ENCODE peak calls at places on chromosome 13, in nine cellular contexts. H is stimulated activated CD4-positive, alpha-beta T cell treated with anti-CD3 and anti-CD28 coated beads, Interleukin-1b, Interleukin-23, amount 100 ng/mL, for 1 hour; D is tibial nerve; T is T1000; C is NCI-H1105; S is naive thymus-derived CD4-positive, alpha-beta T cell; N is HTR-8/SVneo; R is activated naive CD8-positive, alpha-beta T cell treated with anti-CD3 and anti-CD28 coated beads, Interleukin-2, amount 50 U/mL, for 16 hours; V is T follicular helper cell. E is an unnamed sample.

GRCh38 chr13:41085961-41086360 is 24.7 kb downstream of the WBP4 start:
- DNase-seq in N (no peak), D (no peak), C (no peak), R (no peak), V (no peak), H (no peak), S (no peak), T (no peak), E (no peak)

GRCh38 chr13:77409412-77409811 is 82.5 kb upstream of the MYCBP2 start:
- DNase-seq in H (no peak), N (no peak), D (no peak), R (no peak), V (no peak), T (no peak), C (no peak), S (no peak), E (no peak)

GRCh38 chr13:112065867-112066623 is 904 bp upstream of the SOX1 start:
- DNase-seq in D (no peak), V (no peak), C (no peak), S (no peak), N (no peak), T (no peak), R (no peak), H (no peak), E (no peak)

GRCh38 chr13:40626566-40626965 is 39.9 kb downstream of the FOXO1 start:
- DNase-seq in D (no peak), N (no peak), C (no peak), V (no peak), S (no peak), H (no peak), R (no peak), T (no peak), E (no peak)

GRCh38 chr13:44648392-44649117 is 72.4 kb upstream of the TSC22D1 start:
- DNase-seq in T (no peak), H (no peak), N (no peak), S (no peak), D (no peak), R (no peak), V (no peak), C (no peak), E (no peak)

GRCh38 chr13:37899753-37900152 is 30.2 kb upstream of the TRPC4 start:
- DNase-seq in S (no peak), R (no peak), D (no peak), C (no peak), V (no peak), T (no peak), N (no peak), H (no peak), E (no peak)

GRCh38 chr13:46296920-46297319 is 85.2 kb downstream of the LRRC63 start:
- DNase-seq in T (no peak), V (no peak), S (no peak), H (no peak), D (peak; percentile 19), C (no peak), R (no peak), N (peak; percentile 5), E (no peak)

GRCh38 chr13:50650936-50651638 is 192.4 kb downstream of the DLEU7 start:
- DNase-seq in R (no peak), T (no peak), C (no peak), H (no peak), N (no peak), V (no peak), D (no peak), S (no peak), E (no peak)

GRCh38 chr13:80239571-80240255 is 101.2 kb downstream of the SPRY2 start:
- DNase-seq in N (no peak), H (no peak), T (no peak), V (no peak), S (no peak), D (no peak), R (no peak), C (no peak), E (no peak)

GRCh38 chr13:96984061-96984508 is 10.2 kb downstream of the OXGR1 start:
- DNase-seq in H (no peak), N (no peak), V (no peak), S (no peak), T (no peak), D (peak; percentile 20), C (no peak), R (no peak), E (no peak)

GRCh38 chr13:65260938-65261880 is 1968.9 kb downstream of the PCDH9 start:
- DNase-seq in V (no peak), S (no peak), H (no peak), C (no peak), T (no peak), R (no peak), D (no peak), N (no peak), E (no peak)

GRCh38 chr13:95438297-95438696 is 114.2 kb upstream of the CLDN10 start:
- DNase-seq in R (no peak), V (no peak), C (no peak), S (no peak), D (no peak), N (no peak), H (no peak), T (no peak), E (no peak)

GRCh38 chr13:59229401-59229800 is 934.3 kb downstream of the DIAPH3 start:
- DNase-seq in H (no peak), C (no peak), R (no peak), N (no peak), T (no peak), D (no peak), V (no peak), S (no peak), E (no peak)

GRCh38 chr13:59701261-59701660 is 462.5 kb downstream of the DIAPH3 start:
- DNase-seq in V (no peak), R (no peak), S (no peak), T (no peak), N (no peak), D (no peak), H (no peak), C (no peak), E (no peak)

GRCh38 chr13:27293051-27293691 is 22.5 kb downstream of the RASL11A start:
- DNase-seq in T (no peak), C (no peak), H (no peak), V (no peak), R (no peak), D (no peak), S (no peak), N (no peak), E (no peak)

GRCh38 chr13:97339019-97339988 is 94.7 kb upstream of the RAP2A start:
- DNase-seq in T (no peak), V (no peak), C (no peak), D (peak; percentile 36), H (no peak), S (no peak), N (no peak), R (no peak), E (no peak)

GRCh38 chr13:112889351-112890290 is 79.4 kb upstream of the MCF2L start:
- DNase-seq in V (no peak), R (no peak), H (no peak), D (no peak), T (no peak), S (no peak), N (no peak), C (no peak), E (no peak)

GRCh38 chr13:25372275-25373081 is 704 bp downstream of the ATP8A2 start:
- DNase-seq in V (no peak), R (no peak), C (no peak), N (no peak), T (no peak), S (no peak), D (no peak), H (no peak), E (no peak)

GRCh38 chr13:75415720-75416119 is 66.2 kb downstream of the TBC1D4 start:
- DNase-seq in D (no peak), S (no peak), N (peak; percentile 29), T (no peak), H (no peak), V (no peak), C (no peak), R (no peak), E (no peak)

GRCh38 chr13:77298403-77298802 is 28.5 kb downstream of the MYCBP2 start:
- DNase-seq in V (no peak), R (no peak), T (no peak), D (no peak), S (no peak), N (no peak), H (no peak), C (no peak), E (no peak)

GRCh38 chr13:99103536-99103935 is 97.1 kb upstream of the UBAC2 start:
- DNase-seq in S (no peak), V (no peak), H (no peak), C (no peak), R (no peak), N (no peak), D (no peak), T (no peak), E (no peak)

GRCh38 chr13:35086667-35087066 is 144.6 kb downstream of the NBEA start:
- DNase-seq in D (no peak), N (no peak), C (no peak), V (no peak), H (no peak), R (no peak), T (no peak), S (no peak), E (no peak)

GRCh38 chr13:107266657-107267056 is 698.7 kb upstream of the ARGLU1 start:
- DNase-seq in N (no peak), R (no peak), T (no peak), H (no peak), C (no peak), V (no peak), S (no peak), D (no peak), E (no peak)

GRCh38 chr13:48233886-48234488 is 981 bp downstream of the ITM2B start:
- DNase-seq in N (no peak), T (no peak), S (no peak), R (no peak), C (no peak), V (no peak), H (no peak), D (no peak), E (no peak)

GRCh38 chr13:51844862-51845573 is at the start of gene TMEM272:
- DNase-seq in H (peak; percentile 43), D (no peak), S (peak; percentile 69), N (peak; percentile 61), R (peak; percentile 30), T (no peak), V (peak; percentile 20), C (no peak), E (no peak)

GRCh38 chr13:114309806-114310410 is 4.4 kb upstream of the CHAMP1 start:
- DNase-seq in N (no peak), R (no peak), S (no peak), C (no peak), T (no peak), V (no peak), H (no peak), D (no peak), E (no peak)

E was measured in effector memory CD4-positive, alpha-beta T cell.